ENCODE peak calls at places on chromosomes 6 and 20, in seven cellular contexts. I is NAMALWA, G is NCI-H146, A is AG20443, E is GM04504, X is occipital lobe, P is ELR. S is an unnamed sample.

GRCh38 chr6:13590574-13591153 is 16.3 kb downstream of the SIRT5 start:
- DNase-seq in E (no peak), X (no peak), I (no peak), A (no peak), P (no peak), G (no peak), S (no peak)

GRCh38 chr6:53240763-53241162 is 92.1 kb upstream of the GCM1 start:
- DNase-seq in X (no peak), A (no peak), I (no peak), E (no peak), G (no peak), P (no peak), S (no peak)

GRCh38 chr6:52877786-52878185 is 31.7 kb downstream of the GSTA3 start:
- DNase-seq in A (no peak), X (no peak), P (no peak), I (no peak), E (no peak), G (no peak), S (no peak)

GRCh38 chr20:16732506-16733152 is 2.8 kb downstream of the SNRPB2 start:
- DNase-seq in I (no peak), X (no peak), G (no peak), E (no peak), P (no peak), A (no peak), S (no peak)

GRCh38 chr6:15837205-15837604 is 174.4 kb upstream of the DTNBP1 start:
- DNase-seq in A (no peak), P (no peak), X (no peak), I (no peak), G (no peak), E (no peak), S (no peak)

GRCh38 chr6:127051571-127052260 is 66.8 kb upstream of the RSPO3 start:
- DNase-seq in X (no peak), G (no peak), I (no peak), P (peak; percentile 77), A (peak; percentile 9), E (peak; percentile 62), S (no peak)

GRCh38 chr6:98828991-98829411 is 5.4 kb upstream of the POU3F2 start:
- DNase-seq in X (no peak), E (no peak), I (no peak), A (no peak), P (no peak), G (peak; percentile 92), S (no peak)

GRCh38 chr6:20379231-20379630 is 22.4 kb upstream of the E2F3 start:
- DNase-seq in A (peak; percentile 27), E (no peak), I (no peak), G (no peak), X (no peak), P (peak; percentile 53), S (no peak)

GRCh38 chr6:55918639-55919038 is 43.2 kb upstream of the BMP5 start:
- DNase-seq in G (no peak), X (no peak), P (peak; percentile 88), A (peak; percentile 11), I (no peak), E (peak; percentile 55), S (no peak)